ENCODE peak calls at places on chromosome 18, in four cellular contexts. D is astrocyte of the cerebellum, G is fibroblast of mammary gland, Z is astrocyte of the spinal cord. U is an unnamed sample.

GRCh38 chr18:8705941-8706544 is 687 bp downstream of the MTCL1 start:
- DNase-seq in D (no peak), G (no peak), Z (no peak), U (peak)

GRCh38 chr18:24878289-24878688 is 417.9 kb downstream of the HRH4 start:
- DNase-seq in D (peak), G (peak), Z (peak), U (no peak)

GRCh38 chr18:22314406-22314805 is 103.3 kb downstream of the CTAGE1 start:
- DNase-seq in D (peak), G (peak), Z (peak), U (no peak)

GRCh38 chr18:58045265-58046086 is 1.4 kb downstream of the NEDD4L start:
- DNase-seq in D (no peak), G (no peak), Z (peak), U (peak)

GRCh38 chr18:37538526-37539205 is 26.9 kb downstream of the CELF4 start:
- DNase-seq in D (no peak), G (no peak), Z (no peak), U (no peak)

GRCh38 chr18:29874519-29875098 is 1167.9 kb downstream of the DSC3 start:
- DNase-seq in D (peak), G (peak), Z (peak), U (peak)

GRCh38 chr18:74063552-74063951 is 84.1 kb downstream of the FBXO15 start:
- DNase-seq in D (no peak), G (no peak), Z (no peak), U (no peak)

GRCh38 chr18:58692420-58693185 is 21.3 kb downstream of the MALT1 start:
- DNase-seq in D (no peak), G (no peak), Z (no peak), U (no peak)

GRCh38 chr18:36471393-36471792 is 173.9 kb downstream of the FHOD3 start:
- DNase-seq in D (no peak), G (no peak), Z (no peak), U (no peak)

GRCh38 chr18:38453880-38454279 is 888.3 kb upstream of the CELF4 start:
- DNase-seq in D (no peak), G (no peak), Z (no peak), U (no peak)

GRCh38 chr18:23837591-23837990 is 148.3 kb downstream of the LAMA3 start:
- DNase-seq in D (peak), G (peak), Z (peak), U (no peak)

GRCh38 chr18:8835556-8835955 is 130.2 kb downstream of the MTCL1 start:
- DNase-seq in D (no peak), G (peak), Z (peak), U (no peak)

GRCh38 chr18:64032312-64032711 is 62.4 kb downstream of the SERPINB8 start:
- DNase-seq in D (no peak), G (no peak), Z (no peak), U (no peak)

GRCh38 chr18:12079504-12080237 is 14.0 kb upstream of the ANKRD62 start:
- DNase-seq in D (peak), G (peak), Z (peak), U (no peak)

GRCh38 chr18:35352778-35353177 is 8.6 kb upstream of the ZNF24 start:
- DNase-seq in D (no peak), G (no peak), Z (no peak), U (no peak)

GRCh38 chr18:25279133-25279532 is 72.8 kb downstream of the ZNF521 start:
- DNase-seq in D (no peak), G (peak), Z (peak), U (no peak)

GRCh38 chr18:3453540-3454364 is 3.8 kb downstream of the TGIF1 start:
- DNase-seq in D (peak), G (peak), Z (peak), U (peak)

GRCh38 chr18:34867520-34867919 is 157.4 kb downstream of the DTNA start:
- DNase-seq in D (no peak), G (peak), Z (no peak), U (no peak)

GRCh38 chr18:22167471-22168151 is 1.8 kb upstream of the GATA6 start:
- DNase-seq in D (no peak), G (no peak), Z (peak), U (peak)

GRCh38 chr18:79797518-79798345 is at the start of gene KCNG2:
- DNase-seq in D (no peak), G (peak), Z (no peak), U (no peak)

GRCh38 chr18:50737127-50737526 is 82.7 kb downstream of the MRO start:
- DNase-seq in D (no peak), G (no peak), Z (no peak), U (no peak)

GRCh38 chr18:3179430-3180089 is 40.2 kb downstream of the MYOM1 start:
- DNase-seq in D (no peak), G (no peak), Z (no peak), U (no peak)

GRCh38 chr18:39191931-39192330 is 1626.3 kb upstream of the CELF4 start:
- DNase-seq in D (no peak), G (no peak), Z (no peak), U (no peak)

GRCh38 chr18:44682181-44682870 is 1.6 kb downstream of the SETBP1 start:
- DNase-seq in D (no peak), G (no peak), Z (no peak), U (no peak)

GRCh38 chr18:70621710-70622109 is 332.9 kb downstream of the SOCS6 start:
- DNase-seq in D (no peak), G (no peak), Z (no peak), U (peak)

GRCh38 chr18:3248670-3249359 is 1.2 kb downstream of the MYL12A start:
- DNase-seq in D (no peak), G (peak), Z (peak), U (peak)

GRCh38 chr18:55570966-55571365 is 17.0 kb downstream of the TCF4 start:
- DNase-seq in D (no peak), G (no peak), Z (no peak), U (no peak)

GRCh38 chr18:37182340-37183135 is 353.6 kb downstream of the KIAA1328 start:
- DNase-seq in D (no peak), G (no peak), Z (no peak), U (no peak)

GRCh38 chr18:54607213-54607934 is 16.3 kb downstream of the DYNAP start:
- DNase-seq in D (peak), G (no peak), Z (peak), U (peak)

GRCh38 chr18:43420950-43421349 is 143.7 kb upstream of the SYT4 start:
- DNase-seq in D (no peak), G (no peak), Z (no peak), U (no peak)

GRCh38 chr18:43312891-43313290 is 35.6 kb upstream of the SYT4 start:
- DNase-seq in D (no peak), G (peak), Z (peak), U (no peak)

GRCh38 chr18:67385455-67385854 is 131.1 kb downstream of the DSEL start:
- DNase-seq in D (no peak), G (peak), Z (peak), U (no peak)

GRCh38 chr18:67092141-67092540 is 424.4 kb downstream of the DSEL start:
- DNase-seq in D (no peak), G (no peak), Z (no peak), U (no peak)

GRCh38 chr18:78559584-78559983 is 420.0 kb upstream of the SALL3 start:
- DNase-seq in D (no peak), G (no peak), Z (no peak), U (no peak)

GRCh38 chr18:35073186-35074105 is 32.2 kb downstream of the MAPRE2 start:
- DNase-seq in D (no peak), G (peak), Z (peak), U (no peak)

GRCh38 chr18:10051877-10052631 is 138.2 kb downstream of the VAPA start:
- DNase-seq in D (peak), G (peak), Z (peak), U (no peak)

DNA sequence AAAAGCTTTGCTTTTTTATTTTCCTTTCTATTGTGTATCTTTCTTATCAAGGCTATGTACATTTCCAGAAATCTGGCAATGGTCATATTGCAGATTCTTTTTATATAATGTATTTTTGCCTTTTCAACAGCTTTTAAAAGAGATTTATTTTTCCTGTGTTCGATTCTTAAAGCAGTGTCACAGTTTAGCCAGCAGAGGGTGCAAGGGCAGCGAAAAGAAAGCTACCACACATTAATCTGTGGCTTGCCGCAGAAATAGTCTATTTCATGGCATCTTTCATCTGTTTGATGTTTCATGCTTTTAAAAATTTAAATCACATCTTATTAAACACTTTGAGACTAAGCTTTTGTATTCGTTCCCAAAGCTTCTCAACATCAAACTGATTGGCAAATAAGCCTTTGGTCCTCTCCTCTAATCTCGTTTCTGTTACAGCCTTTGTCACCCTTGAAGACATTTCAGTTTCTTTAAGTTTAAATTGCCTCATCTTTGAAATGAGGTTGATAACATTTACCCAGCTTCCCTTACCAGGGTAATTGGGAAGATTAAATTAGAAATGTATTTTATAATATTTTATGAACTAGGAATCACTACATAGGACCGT is 73.3 kb downstream of the PIK3C3 start:
- DNase-seq in D (peak), G (peak), Z (peak), U (peak)
- TF ChIP-seq CTCF in D (peak), G (peak), Z (peak), U (peak)

DNA sequence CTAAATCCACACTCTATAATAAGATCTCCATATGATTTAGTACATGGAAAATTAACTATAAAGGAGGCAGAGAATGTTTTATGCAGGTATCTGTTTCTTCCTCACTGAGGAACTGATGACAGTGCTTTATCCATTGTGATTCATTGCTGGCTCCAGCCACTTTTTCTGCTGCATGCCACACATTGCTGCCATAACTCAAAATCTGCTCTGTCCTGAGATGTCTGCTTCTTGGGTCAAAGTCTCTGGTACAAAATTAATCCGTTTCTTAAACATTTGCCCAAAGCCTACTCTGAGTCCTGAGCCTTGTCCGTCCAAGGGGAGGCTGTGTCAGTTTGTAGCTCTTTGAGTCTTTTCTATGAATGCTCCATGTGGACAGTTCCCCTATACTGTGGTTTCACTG is 15.5 kb upstream of the ARHGAP28 start:
- DNase-seq in D (no peak), G (no peak), Z (no peak), U (no peak)
- TF ChIP-seq CTCF in D (no peak), G (no peak), Z (no peak), U (no peak)

DNA sequence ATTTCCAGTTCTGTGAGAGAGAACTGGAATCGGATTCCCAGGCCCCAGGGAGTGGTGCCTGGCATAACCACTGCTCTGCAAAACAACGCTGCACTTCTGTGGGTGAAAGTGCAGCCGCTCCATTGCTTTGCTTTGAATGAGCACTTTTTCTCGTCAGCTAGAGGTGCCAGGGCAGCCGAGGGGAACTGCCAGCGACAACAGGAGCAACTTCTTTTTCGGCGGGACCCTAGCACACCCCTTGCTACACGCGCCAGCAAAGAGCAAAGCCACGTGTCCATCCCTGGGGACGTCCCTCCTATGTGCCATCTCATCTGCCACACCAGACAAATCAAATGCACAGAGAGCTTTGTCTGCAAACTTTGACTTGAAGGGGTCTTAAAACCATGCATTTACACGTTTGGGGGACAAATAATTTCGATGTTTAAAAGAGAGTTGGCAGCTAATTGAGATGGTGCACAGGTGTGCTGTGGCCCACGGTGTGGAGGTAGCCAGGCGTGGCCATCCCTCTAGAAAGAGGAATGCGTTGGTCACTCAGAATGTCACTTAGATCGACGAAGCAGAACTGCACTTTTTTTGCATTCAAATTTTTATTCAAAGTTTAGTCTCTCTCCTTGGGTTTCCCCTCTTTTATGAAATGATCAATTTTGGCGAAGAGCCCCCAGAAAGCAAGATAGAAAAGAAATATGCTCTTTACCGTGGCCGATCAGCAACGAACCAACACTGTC is 151.8 kb downstream of the MBP start:
- DNase-seq in D (no peak), G (no peak), Z (no peak), U (no peak)
- TF ChIP-seq CTCF in D (no peak), G (no peak), Z (no peak), U (no peak)

GRCh38 chr18:7609617-7610016 is 42.5 kb downstream of the PTPRM start:
- DNase-seq in D (no peak), G (no peak), Z (no peak), U (no peak)

GRCh38 chr18:7608174-7608550 is 41.0 kb downstream of the PTPRM start:
- DNase-seq in D (no peak), G (no peak), Z (peak), U (no peak)

GRCh38 chr18:7605705-7606104 is 38.6 kb downstream of the PTPRM start:
- DNase-seq in D (no peak), G (no peak), Z (no peak), U (no peak)

GRCh38 chr18:7607535-7608173 is 40.5 kb downstream of the PTPRM start:
- DNase-seq in D (no peak), G (no peak), Z (no peak), U (no peak)

DNA sequence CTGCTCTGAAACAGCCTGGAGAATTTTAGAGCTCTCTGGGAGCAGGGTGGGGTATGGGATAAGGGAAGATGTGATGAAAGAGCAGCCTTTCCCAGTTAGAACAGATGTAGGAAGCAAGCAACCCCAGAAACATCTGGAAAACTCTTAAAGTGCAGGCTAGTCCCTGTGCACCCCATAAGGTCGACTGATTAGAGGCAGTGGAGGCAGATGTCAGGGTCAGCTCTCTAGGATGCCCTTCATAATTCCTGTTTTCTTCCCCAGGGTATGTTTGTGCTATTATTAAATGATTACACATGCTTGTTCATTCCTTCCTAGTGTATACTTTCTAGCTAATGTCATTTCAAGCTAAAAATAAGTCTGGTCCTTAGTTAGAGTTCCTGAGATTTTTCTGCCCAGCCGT is 41.7 kb downstream of the PTPRM start:
- DNase-seq in D (no peak), G (peak), Z (no peak), U (no peak)
- TF ChIP-seq CTCF in D (no peak), G (no peak), Z (no peak), U (no peak)

DNA sequence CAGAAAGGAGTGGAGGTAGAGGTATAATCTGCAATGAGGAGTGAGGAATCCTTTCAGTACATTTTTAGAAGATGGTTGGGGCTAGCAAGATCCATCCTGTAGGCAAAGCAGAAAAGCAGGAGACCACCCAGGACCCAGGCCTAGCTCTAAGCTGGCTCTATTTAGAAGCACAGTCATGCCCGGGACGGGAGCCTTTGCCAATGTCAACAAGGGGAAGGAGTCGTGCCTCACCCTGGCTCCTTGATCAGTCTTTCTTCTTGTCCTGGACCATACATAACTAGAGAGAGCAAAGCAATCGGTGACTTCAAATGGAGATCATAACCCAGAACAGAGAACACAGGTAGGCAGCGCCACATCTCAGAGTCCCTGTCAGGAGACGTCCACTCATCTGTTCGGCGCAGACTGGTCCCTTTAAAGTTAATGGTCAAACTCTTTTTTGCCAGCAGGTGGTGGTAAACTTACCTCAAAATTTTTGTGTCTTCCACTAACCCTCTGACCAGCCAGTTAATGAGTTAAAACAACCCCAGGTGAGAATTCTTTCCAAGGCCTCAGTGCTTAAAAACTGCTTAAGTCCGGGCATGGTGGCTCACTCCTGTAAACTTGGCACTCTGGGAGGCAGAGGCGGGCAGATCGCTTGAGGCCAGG is 8.0 kb downstream of the MC5R start:
- DNase-seq in D (no peak), G (peak), Z (no peak), U (no peak)
- TF ChIP-seq CTCF in D (no peak), G (no peak), Z (no peak), U (no peak)

DNA sequence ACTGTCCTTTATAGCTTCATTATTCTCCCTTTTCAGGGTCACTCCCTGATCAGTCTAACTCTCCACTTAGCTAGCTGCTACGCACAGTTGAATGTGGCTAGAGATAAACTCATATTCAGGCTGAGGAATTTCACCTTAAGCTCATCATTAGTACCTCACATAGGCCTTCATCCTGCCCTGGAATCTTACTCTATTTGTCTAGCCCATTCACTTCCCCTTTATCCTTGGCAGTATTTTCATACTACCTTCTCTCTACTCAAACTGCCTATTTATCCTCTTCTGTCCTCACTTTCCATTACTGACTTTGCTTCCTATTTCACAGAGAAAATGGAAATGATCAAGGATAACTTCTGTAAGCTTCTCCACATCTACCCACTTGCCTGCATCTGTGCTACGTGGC is 10.6 kb upstream of the DSC2 start:
- DNase-seq in D (no peak), G (no peak), Z (no peak), U (no peak)
- TF ChIP-seq CTCF in D (no peak), G (no peak), Z (no peak), U (no peak)

DNA sequence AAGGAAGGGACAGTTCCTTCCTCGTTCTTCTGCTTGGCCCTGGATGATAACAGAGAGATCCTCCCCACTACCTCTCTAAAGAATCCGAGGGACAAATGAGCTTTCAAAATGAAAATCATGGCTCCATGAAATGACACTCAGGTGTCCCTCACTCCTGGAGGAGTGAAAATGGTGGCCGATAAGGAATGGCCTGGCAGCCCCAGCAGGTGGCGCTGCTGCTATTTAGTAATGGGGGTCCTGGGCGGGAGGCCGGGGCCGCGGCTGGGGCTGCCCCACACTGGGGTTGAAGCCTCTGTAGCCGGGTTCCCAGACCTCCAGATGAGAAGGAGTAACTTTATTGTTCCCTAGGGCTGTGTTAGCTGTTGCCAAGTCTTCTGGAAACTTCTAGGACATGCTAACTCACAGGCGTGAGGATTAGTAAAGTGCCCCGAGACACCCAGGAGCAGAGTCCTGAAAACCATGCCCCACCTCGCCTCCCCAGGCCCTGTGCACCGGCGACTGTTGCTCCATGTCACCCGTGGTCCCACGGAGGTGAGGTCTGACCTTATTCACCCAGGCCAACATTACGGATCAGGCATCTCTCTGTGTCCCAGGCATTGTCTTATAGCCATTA is 138.0 kb downstream of the CTIF start:
- DNase-seq in D (no peak), G (peak), Z (peak), U (peak)
- TF ChIP-seq CTCF in D (peak), G (peak), Z (peak), U (peak)

GRCh38 chr18:33444699-33445098 is 4.2 kb upstream of the CCDC178 start:
- DNase-seq in D (no peak), G (no peak), Z (no peak), U (no peak)
- TF ChIP-seq CTCF in D (no peak), G (no peak), Z (no peak), U (no peak)